ENCODE peak calls at places on chromosomes 2 and 18, in seven cellular contexts. D is heart left ventricle, G is sigmoid colon, Z is left ventricle myocardium inferior, J is kidney, Y is pancreas, C is psoas muscle. W is an unnamed sample.

GRCh38 chr2:100962366-100963025 is 39.6 kb upstream of the RPL31 start:
- DNase-seq in D (no peak), G (peak), Z (no peak), J (peak), Y (no peak), C (no peak), W (no peak)

GRCh38 chr2:17363846-17364245 is 154.4 kb downstream of the RAD51AP2 start:
- DNase-seq in D (no peak), G (no peak), Z (no peak), J (no peak), Y (no peak), C (no peak), W (no peak)

GRCh38 chr2:215793747-215794595 is 219.4 kb downstream of the MREG start:
- DNase-seq in D (peak), G (no peak), Z (no peak), J (no peak), Y (peak), C (no peak), W (no peak)

GRCh38 chr2:13616656-13617055 is 899.9 kb downstream of the TRIB2 start:
- DNase-seq in D (no peak), G (no peak), Z (no peak), J (no peak), Y (no peak), C (no peak), W (no peak)

GRCh38 chr2:39772812-39773152 is 6.3 kb downstream of the THUMPD2 start:
- DNase-seq in D (no peak), G (no peak), Z (no peak), J (no peak), Y (no peak), C (no peak), W (no peak)

GRCh38 chr2:188399159-188399558 is 107.5 kb downstream of the GULP1 start:
- DNase-seq in D (no peak), G (no peak), Z (no peak), J (no peak), Y (no peak), C (no peak), W (peak)

GRCh38 chr18:2846638-2847340 is at the start of gene EMILIN2:
- DNase-seq in D (peak), G (peak), Z (peak), J (peak), Y (peak), C (peak), W (peak)

GRCh38 chr2:131122496-131122895 is 17.4 kb downstream of the PLEKHB2 start:
- DNase-seq in D (no peak), G (no peak), Z (no peak), J (no peak), Y (no peak), C (no peak), W (no peak)

GRCh38 chr2:23926289-23926749 is 604 bp downstream of the ATAD2B start:
- DNase-seq in D (peak), G (peak), Z (peak), J (peak), Y (no peak), C (peak), W (peak)

GRCh38 chr2:119473621-119474370 is 42.1 kb downstream of the TMEM37 start:
- DNase-seq in D (no peak), G (peak), Z (no peak), J (no peak), Y (no peak), C (no peak), W (no peak)

GRCh38 chr2:127027715-127028114 is 79.2 kb downstream of the BIN1 start:
- DNase-seq in D (no peak), G (no peak), Z (no peak), J (no peak), Y (no peak), C (no peak), W (no peak)

GRCh38 chr2:36480596-36480995 is 117.4 kb downstream of the FEZ2 start:
- DNase-seq in D (no peak), G (no peak), Z (no peak), J (no peak), Y (no peak), C (no peak), W (no peak)

GRCh38 chr2:64615206-64615763 is 38.4 kb downstream of the SERTAD2 start:
- DNase-seq in D (no peak), G (peak), Z (no peak), J (no peak), Y (no peak), C (no peak), W (no peak)

GRCh38 chr2:64609229-64609994 is 44.3 kb downstream of the SERTAD2 start:
- DNase-seq in D (peak), G (peak), Z (peak), J (peak), Y (peak), C (peak), W (peak)

GRCh38 chr2:64610456-64610855 is 43.3 kb downstream of the SERTAD2 start:
- DNase-seq in D (no peak), G (peak), Z (no peak), J (no peak), Y (no peak), C (no peak), W (no peak)

GRCh38 chr2:64613276-64613675 is 40.4 kb downstream of the SERTAD2 start:
- DNase-seq in D (no peak), G (peak), Z (no peak), J (no peak), Y (no peak), C (no peak), W (no peak)

GRCh38 chr2:64612575-64613195 is 41.0 kb downstream of the SERTAD2 start:
- DNase-seq in D (no peak), G (peak), Z (no peak), J (no peak), Y (no peak), C (no peak), W (no peak)
- H3K4me3 ChIP-seq in D (no peak), G (no peak), Z (no peak), J (no peak), Y (no peak), C (no peak), W (no peak)

GRCh38 chr2:219274392-219274921 is 4.7 kb upstream of the DNAJB2 start:
- DNase-seq in D (peak), G (no peak), Z (no peak), J (peak), Y (no peak), C (no peak), W (peak)

GRCh38 chr2:219272351-219272750 is 6.8 kb upstream of the DNAJB2 start:
- DNase-seq in D (no peak), G (no peak), Z (no peak), J (peak), Y (no peak), C (no peak), W (no peak)

GRCh38 chr2:219272995-219273394 is 6.2 kb upstream of the DNAJB2 start:
- DNase-seq in D (no peak), G (no peak), Z (no peak), J (peak), Y (no peak), C (no peak), W (no peak)

GRCh38 chr2:219271021-219271420 is 8.1 kb upstream of the DNAJB2 start:
- DNase-seq in D (no peak), G (no peak), Z (no peak), J (peak), Y (no peak), C (no peak), W (no peak)

DNA sequence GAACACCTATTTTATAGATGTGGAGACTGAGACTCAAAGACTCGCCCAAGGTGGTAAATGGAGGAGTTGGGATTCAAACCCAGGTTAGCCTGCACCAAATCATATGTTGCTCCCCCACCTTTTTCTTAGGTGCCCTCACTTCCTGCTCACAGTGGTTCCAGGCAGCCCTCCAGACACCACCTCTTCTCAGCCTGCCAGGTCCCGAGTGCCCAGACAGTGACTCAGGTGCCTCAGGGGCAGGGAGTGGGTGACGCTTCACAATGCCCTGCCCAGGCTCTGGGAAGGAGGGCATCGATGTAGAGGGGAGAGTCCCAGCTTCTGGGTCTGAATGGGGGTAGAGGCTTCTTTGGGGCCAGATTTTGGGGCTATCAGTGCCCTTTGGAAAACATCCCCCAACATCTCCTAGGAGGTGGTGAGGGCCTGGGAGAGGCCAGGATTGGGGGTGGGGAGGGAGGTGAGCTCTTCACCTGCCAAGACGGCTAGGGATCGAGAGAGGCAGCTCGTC is 5.2 kb upstream of the DNAJB2 start:
- DNase-seq in D (no peak), G (no peak), Z (no peak), J (peak), Y (no peak), C (no peak), W (no peak)
- H3K4me3 ChIP-seq in D (no peak), G (no peak), Z (no peak), J (no peak), Y (no peak), C (no peak), W (no peak)

GRCh38 chr18:9835112-9835755 is 50.5 kb upstream of the TXNDC2 start:
- DNase-seq in D (no peak), G (no peak), Z (no peak), J (no peak), Y (no peak), C (no peak), W (peak)
- H3K4me3 ChIP-seq in D (no peak), G (no peak), Z (no peak), J (no peak), Y (no peak), C (peak), W (no peak)

GRCh38 chr2:231991664-231992063 is 30.2 kb downstream of the DIS3L2 start:
- DNase-seq in D (no peak), G (no peak), Z (no peak), J (no peak), Y (no peak), C (no peak), W (no peak)

GRCh38 chr2:231984992-231985391 is 23.5 kb downstream of the DIS3L2 start:
- DNase-seq in D (no peak), G (no peak), Z (no peak), J (no peak), Y (no peak), C (no peak), W (no peak)

GRCh38 chr2:231987088-231987788 is 25.7 kb downstream of the DIS3L2 start:
- DNase-seq in D (peak), G (no peak), Z (no peak), J (no peak), Y (no peak), C (no peak), W (no peak)

GRCh38 chr2:231988179-231988866 is 26.8 kb downstream of the DIS3L2 start:
- DNase-seq in D (no peak), G (no peak), Z (no peak), J (no peak), Y (no peak), C (no peak), W (no peak)

GRCh38 chr2:231985823-231986261 is 24.3 kb downstream of the DIS3L2 start:
- DNase-seq in D (no peak), G (no peak), Z (no peak), J (no peak), Y (no peak), C (no peak), W (peak)
- H3K4me3 ChIP-seq in D (no peak), G (no peak), Z (no peak), J (no peak), Y (no peak), C (no peak), W (no peak)

GRCh38 chr2:7022956-7023467 is 105.8 kb downstream of the RNF144A start:
- DNase-seq in D (no peak), G (no peak), Z (no peak), J (no peak), Y (no peak), C (no peak), W (no peak)
- H3K4me3 ChIP-seq in D (peak), G (no peak), Z (peak), J (no peak), Y (no peak), C (no peak), W (no peak)

GRCh38 chr18:48428494-48429177 is 19.5 kb upstream of the ZBTB7C start:
- DNase-seq in D (no peak), G (no peak), Z (no peak), J (no peak), Y (no peak), C (no peak), W (no peak)

GRCh38 chr18:48418409-48419267 is 9.5 kb upstream of the ZBTB7C start:
- DNase-seq in D (no peak), G (no peak), Z (no peak), J (no peak), Y (no peak), C (no peak), W (no peak)

GRCh38 chr18:48418000-48418399 is 8.8 kb upstream of the ZBTB7C start:
- DNase-seq in D (no peak), G (no peak), Z (no peak), J (no peak), Y (no peak), C (no peak), W (no peak)

GRCh38 chr18:48419268-48420022 is 10.3 kb upstream of the ZBTB7C start:
- DNase-seq in D (no peak), G (no peak), Z (no peak), J (no peak), Y (no peak), C (no peak), W (peak)

GRCh38 chr18:48422947-48423378 is 13.8 kb upstream of the ZBTB7C start:
- DNase-seq in D (no peak), G (no peak), Z (no peak), J (no peak), Y (no peak), C (no peak), W (peak)
- H3K4me3 ChIP-seq in D (no peak), G (no peak), Z (no peak), J (no peak), Y (no peak), C (no peak), W (peak)

GRCh38 chr2:218229239-218229638 is 12.2 kb downstream of the ARPC2 start:
- DNase-seq in D (no peak), G (no peak), Z (no peak), J (no peak), Y (no peak), C (no peak), W (no peak)
- H3K4me3 ChIP-seq in D (no peak), G (no peak), Z (no peak), J (no peak), Y (no peak), C (no peak), W (no peak)

GRCh38 chr18:46939998-46940571 is 22.7 kb downstream of the KATNAL2 start:
- DNase-seq in D (no peak), G (no peak), Z (no peak), J (no peak), Y (no peak), C (no peak), W (no peak)
- H3K4me3 ChIP-seq in D (no peak), G (no peak), Z (no peak), J (no peak), Y (no peak), C (no peak), W (no peak)

DNA sequence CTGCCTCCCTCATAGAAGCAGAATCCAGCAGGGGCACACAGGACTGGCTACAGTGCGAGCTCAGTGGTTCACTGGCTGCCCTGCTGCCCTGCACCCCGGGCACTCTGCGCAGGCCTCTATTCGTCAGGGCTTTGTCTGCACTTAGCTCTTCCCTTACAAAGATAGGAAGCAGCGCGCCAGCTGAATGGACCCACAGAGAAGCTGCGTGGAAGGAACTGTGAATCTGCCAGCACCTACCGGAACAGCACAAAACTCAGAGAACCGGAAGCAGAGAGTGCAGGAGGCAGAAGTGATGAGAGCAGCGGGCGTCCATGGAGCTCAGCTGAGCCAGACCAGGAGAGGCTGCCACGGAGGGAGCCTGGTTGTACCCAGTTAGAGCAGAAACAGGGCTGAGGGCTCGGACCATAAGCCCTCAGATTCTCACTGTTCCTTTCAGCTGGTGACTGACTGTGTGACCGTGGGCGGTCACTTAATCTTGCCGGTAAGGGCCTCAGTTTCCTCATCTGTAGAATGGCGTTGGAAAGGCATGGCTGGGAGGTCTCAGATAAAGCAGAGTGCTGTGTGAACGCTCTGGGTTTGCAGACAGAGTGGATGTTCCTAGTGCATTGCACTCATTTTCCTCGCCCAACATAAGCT is 23.1 kb upstream of the SLC66A3 start:
- DNase-seq in D (no peak), G (peak), Z (no peak), J (no peak), Y (no peak), C (no peak), W (no peak)
- H3K4me3 ChIP-seq in D (peak), G (peak), Z (peak), J (peak), Y (peak), C (peak), W (no peak)

GRCh38 chr2:201639205-201639604 is 4.1 kb downstream of the TMEM237 start:
- DNase-seq in D (no peak), G (no peak), Z (no peak), J (no peak), Y (no peak), C (no peak), W (no peak)

GRCh38 chr2:201644001-201644400 is 698 bp upstream of the TMEM237 start:
- DNase-seq in D (no peak), G (peak), Z (no peak), J (no peak), Y (no peak), C (no peak), W (no peak)

GRCh38 chr2:201643216-201643651 is at the start of gene TMEM237:
- DNase-seq in D (peak), G (no peak), Z (peak), J (peak), Y (no peak), C (peak), W (peak)

GRCh38 chr2:201642579-201643215 is 606 bp downstream of the TMEM237 start:
- DNase-seq in D (peak), G (peak), Z (peak), J (peak), Y (peak), C (peak), W (peak)

DNA sequence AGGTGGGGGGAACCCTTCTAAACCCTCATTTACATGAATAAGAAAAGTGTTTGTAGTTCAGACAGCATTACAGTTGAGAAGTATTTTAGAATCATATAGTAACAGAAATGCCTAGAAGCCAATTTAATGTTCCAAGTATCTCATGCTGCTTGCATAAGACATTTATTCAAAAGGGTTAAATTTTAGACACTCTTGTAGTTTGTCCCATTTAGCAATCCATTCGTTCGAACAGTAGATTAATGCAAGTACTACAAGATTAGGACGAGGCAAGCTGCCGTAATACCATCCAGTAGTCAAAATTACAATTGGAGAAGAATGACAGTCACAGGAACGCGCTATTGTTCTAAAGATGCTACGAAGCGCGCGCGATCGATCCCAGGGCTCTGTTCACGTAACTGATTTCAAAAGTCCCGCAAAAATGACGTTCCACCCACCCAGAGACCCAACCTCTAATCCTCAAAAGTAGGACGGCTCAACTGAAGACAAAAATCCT is 1.2 kb downstream of the TMEM237 start:
- DNase-seq in D (no peak), G (no peak), Z (no peak), J (no peak), Y (no peak), C (no peak), W (no peak)
- H3K4me3 ChIP-seq in D (peak), G (peak), Z (peak), J (peak), Y (peak), C (peak), W (peak)